ENCODE peak calls at places on chromosomes 3 and 15, in nine cellular contexts. T, G, F, Z, C, D, N, Y and Q are unnamed samples.

GRCh38 chr15:39888243-39888642 is 31.8 kb downstream of the GPR176 start:
- DNase-seq in T (no peak), G (no peak), F (no peak), Z (no peak), C (no peak), D (no peak), N (no peak), Y (no peak), Q (no peak)

GRCh38 chr3:8386221-8386620 is 115.4 kb upstream of the LMCD1 start:
- DNase-seq in T (no peak), G (no peak), F (no peak), Z (no peak), C (no peak), D (no peak), N (no peak), Y (no peak), Q (no peak)

GRCh38 chr3:160150525-160150924 is 74.7 kb upstream of the C3orf80 start:
- DNase-seq in T (peak), G (no peak), F (no peak), Z (no peak), C (no peak), D (no peak), N (no peak), Y (no peak), Q (no peak)

GRCh38 chr3:14810795-14811661 is 7.7 kb upstream of the FGD5 start:
- DNase-seq in T (peak), G (no peak), F (no peak), Z (no peak), C (peak), D (no peak), N (no peak), Y (no peak), Q (no peak)

GRCh38 chr3:64462203-64463120 is 225.3 kb downstream of the ADAMTS9 start:
- DNase-seq in T (peak), G (no peak), F (no peak), Z (no peak), C (no peak), D (no peak), N (no peak), Y (no peak), Q (peak)

GRCh38 chr3:148930785-148931184 is 60.6 kb upstream of the GYG1 start:
- DNase-seq in T (peak), G (no peak), F (no peak), Z (no peak), C (no peak), D (no peak), N (no peak), Y (no peak), Q (no peak)

GRCh38 chr3:49671291-49672288 is 2.6 kb upstream of the APEH start:
- DNase-seq in T (peak), G (peak), F (peak), Z (peak), C (peak), D (peak), N (no peak), Y (no peak), Q (no peak)

GRCh38 chr15:55742927-55743614 is at the start of gene PRTG:
- DNase-seq in T (peak), G (no peak), F (peak), Z (peak), C (peak), D (no peak), N (peak), Y (peak), Q (peak)

GRCh38 chr3:58544546-58544945 is 7.6 kb upstream of the ACOX2 start:
- DNase-seq in T (no peak), G (no peak), F (no peak), Z (no peak), C (no peak), D (no peak), N (no peak), Y (no peak), Q (no peak)

GRCh38 chr3:52004158-52004787 is 8.6 kb upstream of the RPL29 start:
- DNase-seq in T (peak), G (no peak), F (peak), Z (no peak), C (peak), D (no peak), N (peak), Y (peak), Q (peak)